ENCODE peak calls at places on chromosomes 4 and X, in four cellular contexts. J is breast epithelium, O is foreskin fibroblast, S is lower leg skin. C is an unnamed sample.

GRCh38 chr4:145936142-145937020 is 2.2 kb downstream of the ZNF827 start:
- DNase-seq in J (peak), O (peak), S (peak), C (peak)

GRCh38 chr4:149961876-149962597 is 116.2 kb upstream of the DCLK2 start:
- DNase-seq in J (no peak), O (peak), S (no peak), C (no peak)

GRCh38 chr4:168710353-168710946 is 213.6 kb downstream of the PALLD start:
- DNase-seq in J (peak), O (peak), S (no peak), C (no peak)

GRCh38 chrX:75603833-75604232 is 81.0 kb upstream of the ZDHHC15 start:
- DNase-seq in J (no peak), O (peak), S (no peak), C (no peak)

GRCh38 chr4:84484274-84484673 is 14.8 kb downstream of the NKX6-1 start:
- DNase-seq in J (no peak), O (no peak), S (no peak), C (no peak)

GRCh38 chrX:150460063-150460462 is 96.9 kb downstream of the MAMLD1 start:
- DNase-seq in J (no peak), O (no peak), S (peak), C (no peak)

GRCh38 chr4:13540446-13541175 is 3.7 kb downstream of the NKX3-2 start:
- DNase-seq in J (no peak), O (no peak), S (no peak), C (no peak)

GRCh38 chrX:134512566-134512965 is 52.6 kb downstream of the HPRT1 start:
- DNase-seq in J (no peak), O (peak), S (no peak), C (no peak)

GRCh38 chr4:140756292-140757219 is at the start of gene TBC1D9:
- DNase-seq in J (peak), O (peak), S (peak), C (peak)

GRCh38 chr4:114386637-114387233 is 211.9 kb upstream of the UGT8 start:
- DNase-seq in J (no peak), O (peak), S (no peak), C (no peak)

GRCh38 chrX:136525738-136526606 is 6.0 kb upstream of the VGLL1 start:
- DNase-seq in J (peak), O (peak), S (no peak), C (no peak)

GRCh38 chrX:100478714-100479113 is 68.6 kb upstream of the PCDH19 start:
- DNase-seq in J (no peak), O (no peak), S (no peak), C (no peak)

DNA sequence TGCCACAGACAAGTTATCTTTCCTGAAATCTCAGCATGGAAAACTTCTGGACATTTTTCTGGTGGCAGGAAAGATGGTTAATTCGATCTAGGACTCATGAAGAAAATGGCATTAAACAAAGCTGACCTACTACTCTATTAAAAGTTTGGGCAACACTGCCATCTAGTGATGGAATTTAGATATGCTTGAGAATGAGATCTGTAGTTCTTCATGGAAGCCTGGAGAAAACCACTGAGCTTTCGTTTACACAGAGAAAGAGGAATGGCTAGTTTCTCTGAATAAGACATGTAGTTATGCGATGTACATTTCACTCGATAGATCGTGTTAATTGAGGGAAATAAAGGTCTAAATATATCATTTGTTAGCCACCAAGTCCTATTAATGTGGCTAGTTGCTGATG is 51.7 kb upstream of the CHRDL1 start:
- DNase-seq in J (no peak), O (peak), S (no peak), C (no peak)
- TF ChIP-seq CTCF in J (peak), O (no peak), S (no peak), C (peak)

GRCh38 chrX:83845397-83845796 is 15.5 kb upstream of the CYLC1 start:
- DNase-seq in J (no peak), O (peak), S (no peak), C (no peak)
- TF ChIP-seq CTCF in J (no peak), O (peak), S (no peak), C (peak)

DNA sequence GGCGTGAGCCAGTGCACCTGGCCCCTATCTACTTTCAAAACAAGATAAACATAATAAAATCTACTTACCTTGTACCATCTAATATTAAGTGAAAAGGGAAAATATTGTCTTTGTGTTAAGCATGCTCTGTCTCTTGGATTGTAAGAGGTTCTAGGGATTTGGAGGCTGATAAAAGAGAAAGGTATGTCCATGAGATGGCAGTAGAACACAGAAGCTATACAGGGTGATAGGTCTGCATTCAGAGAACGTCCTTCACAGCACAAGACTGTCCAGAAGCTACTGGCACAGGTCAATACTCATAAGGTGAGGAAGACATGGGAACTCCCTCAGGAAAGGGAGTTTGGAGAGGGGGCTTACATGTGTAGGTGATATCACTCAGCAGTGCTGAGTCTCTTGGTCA is 135.5 kb downstream of the TMEM47 start:
- DNase-seq in J (no peak), O (no peak), S (no peak), C (no peak)
- TF ChIP-seq CTCF in J (no peak), O (no peak), S (no peak), C (no peak)

GRCh38 chr4:54218736-54219135 is 10.4 kb upstream of the PDGFRA start:
- DNase-seq in J (no peak), O (no peak), S (no peak), C (no peak)

GRCh38 chr4:54213812-54214211 is 15.3 kb upstream of the PDGFRA start:
- DNase-seq in J (no peak), O (peak), S (no peak), C (no peak)

GRCh38 chr4:54215379-54216072 is 13.6 kb upstream of the PDGFRA start:
- DNase-seq in J (no peak), O (peak), S (no peak), C (no peak)

GRCh38 chr4:54213001-54213400 is 16.1 kb upstream of the PDGFRA start:
- DNase-seq in J (no peak), O (no peak), S (no peak), C (no peak)

DNA sequence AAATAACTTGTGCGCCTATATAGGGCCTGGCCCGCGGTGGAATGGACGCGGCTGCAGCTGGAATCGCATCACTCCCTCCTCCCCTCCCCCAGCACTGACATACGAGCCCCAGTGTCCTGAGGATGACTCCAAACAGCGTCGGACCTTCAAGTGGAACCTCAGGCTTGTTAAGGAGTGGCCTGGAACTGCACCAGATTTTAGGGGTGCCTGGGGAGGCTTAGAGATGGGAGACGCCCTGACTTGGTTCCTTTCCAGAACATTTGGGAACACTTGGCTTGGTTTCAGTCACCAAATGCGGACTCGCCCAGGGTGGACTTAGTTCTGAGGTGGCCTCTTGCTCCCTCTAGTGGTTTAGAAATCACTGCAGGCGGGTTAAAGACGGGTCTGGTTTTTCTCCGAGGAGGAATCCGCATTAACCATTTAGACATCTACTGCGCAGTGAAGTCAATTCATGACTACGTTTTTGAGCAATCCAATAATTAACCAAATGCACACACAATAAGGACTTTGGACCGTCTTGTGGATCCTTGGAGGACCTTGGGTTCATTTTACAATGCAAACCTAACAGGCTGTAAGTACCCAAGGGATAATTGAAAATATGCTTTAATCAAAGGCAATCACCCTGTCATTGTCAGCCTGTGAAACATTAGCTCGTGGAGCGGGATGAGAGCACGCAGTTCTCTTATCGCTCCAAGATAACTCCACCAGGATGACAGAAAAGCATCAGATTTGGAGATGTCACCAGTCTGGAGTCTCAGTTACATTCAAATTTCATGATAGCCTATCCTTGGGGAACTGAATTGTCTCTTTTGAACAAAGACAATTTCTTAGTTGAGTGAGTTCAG is 11.2 kb upstream of the PDGFRA start:
- DNase-seq in J (peak), O (peak), S (peak), C (peak)
- TF ChIP-seq CTCF in J (peak), O (peak), S (no peak), C (peak)

GRCh38 chr4:180150818-180151217 is 2092.4 kb upstream of the TENM3 start:
- DNase-seq in J (no peak), O (no peak), S (no peak), C (no peak)
- TF ChIP-seq CTCF in J (no peak), O (no peak), S (no peak), C (peak)

DNA sequence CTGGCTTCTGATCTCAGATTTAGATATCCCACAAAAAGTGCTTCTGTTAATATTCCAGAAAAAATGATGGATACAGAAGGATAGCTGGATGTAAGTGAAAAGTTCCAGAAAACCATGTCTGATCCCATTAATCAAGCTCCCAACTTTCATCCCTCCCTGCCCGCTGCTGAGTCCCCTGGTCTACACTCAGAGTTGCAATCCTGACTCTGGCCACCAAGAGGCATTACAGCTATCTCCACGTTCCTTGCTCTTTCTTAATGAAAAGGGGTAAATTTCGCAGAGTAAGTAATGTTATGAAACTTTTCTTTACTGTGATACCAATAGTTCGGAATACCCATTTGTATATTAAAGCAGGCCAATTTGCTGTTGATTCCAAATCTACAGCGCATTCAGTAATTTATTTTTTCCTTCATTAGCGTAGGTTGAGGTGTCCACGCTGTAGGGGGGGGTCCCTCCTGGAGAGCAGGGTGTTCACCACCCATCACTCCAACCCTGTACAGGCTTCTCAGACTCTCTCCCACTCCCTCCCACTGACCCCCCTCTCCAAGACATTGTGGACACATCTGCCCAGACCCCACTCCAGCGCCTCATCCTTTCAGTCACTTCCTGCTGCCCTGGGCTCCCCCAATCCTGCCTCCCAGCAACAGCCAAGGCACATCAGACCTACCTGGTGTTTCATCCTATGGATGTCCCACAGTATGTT is 55.1 kb downstream of the RAB40A start:
- DNase-seq in J (no peak), O (peak), S (no peak), C (no peak)
- TF ChIP-seq CTCF in J (no peak), O (peak), S (no peak), C (no peak)

GRCh38 chr4:1208970-1209704 is 36.8 kb upstream of the SPON2 start:
- DNase-seq in J (no peak), O (peak), S (peak), C (no peak)
- TF ChIP-seq CTCF in J (no peak), O (no peak), S (no peak), C (no peak)

GRCh38 chr4:158172558-158173258 is at the start of gene GASK1B:
- DNase-seq in J (no peak), O (peak), S (no peak), C (no peak)
- TF ChIP-seq CTCF in J (peak), O (peak), S (no peak), C (peak)

C was measured in type B pancreatic cell.